ENCODE peak calls at places on chromosome 12, in six cellular contexts. One of them, this sample, is unnamed.

GRCh38 chr12:65741662-65742480 is 82.4 kb upstream of the HMGA2 start:
- DNase-seq in SK-N-SH: peak; percentile 40
- DNase-seq in PC-9: no peak
- DNase-seq in GM23338: peak; percentile 79
- DNase-seq in MM.1S: no peak
- DNase-seq in HCT116: no peak
- DNase-seq in this sample: peak; percentile 59

GRCh38 chr12:112325648-112326207 is 56.5 kb downstream of the HECTD4 start:
- DNase-seq in MM.1S: no peak
- DNase-seq in HCT116: no peak
- DNase-seq in PC-9: no peak
- DNase-seq in GM23338: no peak
- DNase-seq in SK-N-SH: no peak
- DNase-seq in this sample: no peak

GRCh38 chr12:86712425-86712843 is 456.2 kb upstream of the MGAT4C start:
- DNase-seq in MM.1S: no peak
- DNase-seq in PC-9: peak; percentile 12
- DNase-seq in HCT116: peak; percentile 95
- DNase-seq in SK-N-SH: no peak
- DNase-seq in GM23338: no peak
- DNase-seq in this sample: peak; percentile 72

GRCh38 chr12:10097521-10097920 is 1.3 kb downstream of the CLEC1A start:
- DNase-seq in GM23338: no peak
- DNase-seq in SK-N-SH: no peak
- DNase-seq in MM.1S: peak; percentile 35
- DNase-seq in PC-9: no peak
- DNase-seq in HCT116: no peak
- DNase-seq in this sample: no peak

GRCh38 chr12:122150127-122150681 is 23.8 kb downstream of the IL31 start:
- DNase-seq in SK-N-SH: peak; percentile 35
- DNase-seq in PC-9: no peak
- DNase-seq in MM.1S: no peak
- DNase-seq in GM23338: no peak
- DNase-seq in HCT116: no peak
- DNase-seq in this sample: no peak

GRCh38 chr12:41992692-41993215 is 151.9 kb downstream of the GXYLT1 start:
- DNase-seq in GM23338: no peak
- DNase-seq in MM.1S: no peak
- DNase-seq in HCT116: no peak
- DNase-seq in SK-N-SH: no peak
- DNase-seq in PC-9: no peak
- DNase-seq in this sample: no peak

GRCh38 chr12:104285740-104286537 is 17.6 kb upstream of the EID3 start:
- DNase-seq in MM.1S: no peak
- DNase-seq in GM23338: no peak
- DNase-seq in HCT116: peak; percentile 42
- DNase-seq in SK-N-SH: no peak
- DNase-seq in PC-9: no peak
- DNase-seq in this sample: peak; percentile 28

GRCh38 chr12:30952036-30952435 is 25.5 kb downstream of the TSPAN11 start:
- DNase-seq in PC-9: no peak
- DNase-seq in SK-N-SH: no peak
- DNase-seq in HCT116: no peak
- DNase-seq in MM.1S: no peak
- DNase-seq in GM23338: no peak
- DNase-seq in this sample: no peak

GRCh38 chr12:80056232-80056631 is 43.1 kb upstream of the OTOGL start:
- DNase-seq in GM23338: no peak
- DNase-seq in PC-9: no peak
- DNase-seq in HCT116: no peak
- DNase-seq in SK-N-SH: no peak
- DNase-seq in MM.1S: no peak
- DNase-seq in this sample: no peak

GRCh38 chr12:128853321-128854197 is at the start of gene GLT1D1:
- DNase-seq in SK-N-SH: peak; percentile 84
- DNase-seq in MM.1S: no peak
- DNase-seq in GM23338: peak; percentile 33
- DNase-seq in PC-9: no peak
- DNase-seq in HCT116: no peak
- DNase-seq in this sample: peak; percentile 22

GRCh38 chr12:113786107-113786506 is 180.0 kb downstream of the RBM19 start:
- DNase-seq in SK-N-SH: no peak
- DNase-seq in HCT116: no peak
- DNase-seq in PC-9: no peak
- DNase-seq in MM.1S: no peak
- DNase-seq in GM23338: peak; percentile 32
- DNase-seq in this sample: no peak

GRCh38 chr12:81077686-81078441 is at the start of gene ACSS3:
- DNase-seq in HCT116: no peak
- DNase-seq in PC-9: peak; percentile 50
- DNase-seq in MM.1S: no peak
- DNase-seq in GM23338: peak; percentile 95
- DNase-seq in SK-N-SH: peak; percentile 9
- DNase-seq in this sample: peak; percentile 57

GRCh38 chr12:94561943-94562411 is 88.4 kb downstream of the TMCC3 start:
- DNase-seq in PC-9: peak; percentile 74
- DNase-seq in SK-N-SH: peak; percentile 83
- DNase-seq in GM23338: no peak
- DNase-seq in MM.1S: peak; percentile 95
- DNase-seq in HCT116: no peak
- DNase-seq in this sample: no peak

GRCh38 chr12:70359458-70360197 is 6.5 kb upstream of the KCNMB4 start:
- DNase-seq in MM.1S: no peak
- DNase-seq in GM23338: no peak
- DNase-seq in HCT116: no peak
- DNase-seq in PC-9: no peak
- DNase-seq in SK-N-SH: no peak
- DNase-seq in this sample: no peak

GRCh38 chr12:41274643-41275042 is 86.5 kb downstream of the PDZRN4 start:
- DNase-seq in HCT116: no peak
- DNase-seq in GM23338: no peak
- DNase-seq in SK-N-SH: no peak
- DNase-seq in PC-9: no peak
- DNase-seq in MM.1S: no peak
- DNase-seq in this sample: no peak

GRCh38 chr12:42482820-42483533 is 106.6 kb downstream of the PRICKLE1 start:
- DNase-seq in SK-N-SH: peak; percentile 96
- DNase-seq in PC-9: peak; percentile 76
- DNase-seq in MM.1S: peak; percentile 63
- DNase-seq in HCT116: no peak
- DNase-seq in GM23338: peak; percentile 86
- DNase-seq in this sample: peak; percentile 91

GRCh38 chr12:65609359-65609771 is 214.9 kb upstream of the HMGA2 start:
- DNase-seq in PC-9: no peak
- DNase-seq in SK-N-SH: no peak
- DNase-seq in HCT116: peak; percentile 48
- DNase-seq in MM.1S: no peak
- DNase-seq in GM23338: no peak
- DNase-seq in this sample: no peak

GRCh38 chr12:7158866-7159600 is 28.9 kb downstream of the CLSTN3 start:
- DNase-seq in HCT116: no peak
- DNase-seq in SK-N-SH: no peak
- DNase-seq in PC-9: no peak
- DNase-seq in GM23338: no peak
- DNase-seq in MM.1S: no peak
- DNase-seq in this sample: no peak

GRCh38 chr12:99121476-99121965 is 476.4 kb downstream of the APAF1 start:
- DNase-seq in HCT116: no peak
- DNase-seq in MM.1S: no peak
- DNase-seq in GM23338: no peak
- DNase-seq in PC-9: no peak
- DNase-seq in SK-N-SH: no peak
- DNase-seq in this sample: no peak

GRCh38 chr12:104555650-104556049 is 98.9 kb downstream of the CHST11 start:
- DNase-seq in SK-N-SH: no peak
- DNase-seq in MM.1S: no peak
- DNase-seq in PC-9: no peak
- DNase-seq in GM23338: no peak
- DNase-seq in HCT116: no peak
- DNase-seq in this sample: no peak

GRCh38 chr12:75712223-75712622 is 200.8 kb upstream of the KRR1 start:
- DNase-seq in GM23338: no peak
- DNase-seq in PC-9: no peak
- DNase-seq in MM.1S: no peak
- DNase-seq in SK-N-SH: no peak
- DNase-seq in HCT116: peak; percentile 95
- DNase-seq in this sample: no peak

GRCh38 chr12:26122681-26123481 is 2.0 kb downstream of the BHLHE41 start:
- DNase-seq in HCT116: no peak
- DNase-seq in SK-N-SH: peak; percentile 74
- DNase-seq in PC-9: peak; percentile 61
- DNase-seq in MM.1S: peak; percentile 76
- DNase-seq in GM23338: peak; percentile 61
- DNase-seq in this sample: peak; percentile 62

GRCh38 chr12:4984971-4985370 is 58.7 kb upstream of the KCNA5 start:
- DNase-seq in SK-N-SH: no peak
- DNase-seq in HCT116: no peak
- DNase-seq in GM23338: no peak
- DNase-seq in PC-9: no peak
- DNase-seq in MM.1S: no peak
- DNase-seq in this sample: no peak

GRCh38 chr12:52032431-52032796 is 18.8 kb upstream of the NR4A1 start:
- DNase-seq in PC-9: no peak
- DNase-seq in MM.1S: no peak
- DNase-seq in HCT116: no peak
- DNase-seq in SK-N-SH: no peak
- DNase-seq in GM23338: no peak
- DNase-seq in this sample: peak; percentile 77

GRCh38 chr12:31035944-31036665 is 37.6 kb upstream of the DDX11 start:
- DNase-seq in HCT116: no peak
- DNase-seq in SK-N-SH: no peak
- DNase-seq in MM.1S: no peak
- DNase-seq in PC-9: peak; percentile 47
- DNase-seq in GM23338: no peak
- DNase-seq in this sample: no peak

GRCh38 chr12:128551266-128552025 is 272.3 kb downstream of the SLC15A4 start:
- DNase-seq in GM23338: no peak
- DNase-seq in HCT116: no peak
- DNase-seq in MM.1S: no peak
- DNase-seq in SK-N-SH: no peak
- DNase-seq in PC-9: no peak
- DNase-seq in this sample: no peak

GRCh38 chr12:124469193-124469888 is 98.1 kb downstream of the NCOR2 start:
- DNase-seq in MM.1S: no peak
- DNase-seq in SK-N-SH: no peak
- DNase-seq in HCT116: no peak
- DNase-seq in GM23338: peak; percentile 61
- DNase-seq in PC-9: peak; percentile 33
- DNase-seq in this sample: no peak
- TF ChIP-seq CTCF in MM.1S: peak; percentile 57
- TF ChIP-seq CTCF in SK-N-SH: peak; percentile 68
- TF ChIP-seq CTCF in HCT116: peak; percentile 76
- TF ChIP-seq CTCF in GM23338: peak; percentile 94
- TF ChIP-seq CTCF in PC-9: peak; percentile 92
- TF ChIP-seq CTCF in this sample: peak; percentile 48

GRCh38 chr12:96846313-96846712 is 60.7 kb upstream of the NEDD1 start:
- DNase-seq in SK-N-SH: no peak
- DNase-seq in PC-9: no peak
- DNase-seq in MM.1S: no peak
- DNase-seq in GM23338: peak; percentile 66
- DNase-seq in HCT116: no peak
- DNase-seq in this sample: no peak
- H3K9me2 ChIP-seq in SK-N-SH: no peaks in the 10 kb centered on the region
- H3K9me2 ChIP-seq in PC-9: no peaks in the 10 kb centered on the region
- H3K9me2 ChIP-seq in MM.1S: no peaks in the 10 kb centered on the region
- H3K9me2 ChIP-seq in GM23338: peaks cover 4% of the 10 kb centered on the region
- H3K9me2 ChIP-seq in HCT116: no peaks in the 10 kb centered on the region
- H3K9me2 ChIP-seq in this sample: no peaks in the 10 kb centered on the region

GRCh38 chr12:116390656-116391335 is 113.3 kb upstream of the MED13L start:
- DNase-seq in GM23338: no peak
- DNase-seq in HCT116: no peak
- DNase-seq in MM.1S: no peak
- DNase-seq in PC-9: no peak
- DNase-seq in SK-N-SH: no peak
- DNase-seq in this sample: no peak

GRCh38 chr12:116391501-116391900 is 114.0 kb upstream of the MED13L start:
- DNase-seq in PC-9: no peak
- DNase-seq in GM23338: no peak
- DNase-seq in MM.1S: no peak
- DNase-seq in SK-N-SH: no peak
- DNase-seq in HCT116: no peak
- DNase-seq in this sample: no peak

GRCh38 chr12:116389990-116390655 is 112.6 kb upstream of the MED13L start:
- DNase-seq in PC-9: peak; percentile 63
- DNase-seq in MM.1S: no peak
- DNase-seq in GM23338: no peak
- DNase-seq in SK-N-SH: no peak
- DNase-seq in HCT116: peak; percentile 31
- DNase-seq in this sample: no peak

GRCh38 chr12:116392061-116392460 is 114.6 kb upstream of the MED13L start:
- DNase-seq in HCT116: no peak
- DNase-seq in MM.1S: no peak
- DNase-seq in GM23338: no peak
- DNase-seq in SK-N-SH: no peak
- DNase-seq in PC-9: no peak
- DNase-seq in this sample: no peak

GRCh38 chr12:116389326-116389725 is 111.8 kb upstream of the MED13L start:
- DNase-seq in MM.1S: no peak
- DNase-seq in HCT116: no peak
- DNase-seq in GM23338: no peak
- DNase-seq in PC-9: no peak
- DNase-seq in SK-N-SH: no peak
- DNase-seq in this sample: no peak
- H3K4me1 ChIP-seq in MM.1S: no peaks in the 10 kb centered on the region
- H3K4me1 ChIP-seq in HCT116: peaks cover 25% of the 10 kb centered on the region
- H3K4me1 ChIP-seq in GM23338: no peaks in the 10 kb centered on the region
- H3K4me1 ChIP-seq in PC-9: peaks cover 43% of the 10 kb centered on the region
- H3K4me1 ChIP-seq in SK-N-SH: peaks cover 20% of the 10 kb centered on the region
- H3K4me1 ChIP-seq in this sample: no peaks in the 10 kb centered on the region

GRCh38 chr12:110846615-110847566 is at the start of gene CCDC63:
- DNase-seq in SK-N-SH: peak; percentile 86
- DNase-seq in GM23338: peak; percentile 87
- DNase-seq in PC-9: peak; percentile 14
- DNase-seq in MM.1S: peak; percentile 24
- DNase-seq in HCT116: peak; percentile 68
- DNase-seq in this sample: peak; percentile 79
- TF ChIP-seq CTCF in SK-N-SH: peak; percentile 45
- TF ChIP-seq CTCF in GM23338: peak; percentile 51
- TF ChIP-seq CTCF in PC-9: no peak
- TF ChIP-seq CTCF in MM.1S: peak; percentile 37
- TF ChIP-seq CTCF in HCT116: peak; percentile 57
- TF ChIP-seq CTCF in this sample: peak; percentile 51

DNA sequence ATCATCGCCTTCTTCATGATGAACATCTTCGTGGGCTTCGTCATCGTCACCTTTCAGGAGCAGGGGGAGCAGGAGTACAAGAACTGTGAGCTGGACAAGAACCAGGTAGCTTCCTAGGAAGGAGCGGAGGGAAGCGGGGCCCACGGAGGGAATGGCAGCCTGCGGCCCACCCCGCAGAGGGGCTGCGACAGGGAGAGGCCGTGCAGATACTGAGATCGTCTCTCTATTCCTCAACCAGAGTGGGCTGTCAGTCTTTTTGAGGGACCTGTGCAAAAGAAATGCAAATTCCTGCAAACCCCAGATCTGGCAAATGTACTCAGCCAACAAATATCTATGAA is 186.2 kb upstream of the FKBP4 start:
- DNase-seq in PC-9: no peak
- DNase-seq in SK-N-SH: no peak
- DNase-seq in MM.1S: no peak
- DNase-seq in GM23338: no peak
- DNase-seq in HCT116: no peak
- DNase-seq in this sample: no peak
- H3K9me2 ChIP-seq in PC-9: no peaks in the 10 kb centered on the region
- H3K9me2 ChIP-seq in SK-N-SH: no peaks in the 10 kb centered on the region
- H3K9me2 ChIP-seq in MM.1S: no peaks in the 10 kb centered on the region
- H3K9me2 ChIP-seq in GM23338: peaks cover 1% of the 10 kb centered on the region
- H3K9me2 ChIP-seq in HCT116: no peaks in the 10 kb centered on the region
- H3K9me2 ChIP-seq in this sample: no peaks in the 10 kb centered on the region

GRCh38 chr12:46258129-46258528 is 10.7 kb downstream of the SLC38A1 start:
- DNase-seq in GM23338: no peak
- DNase-seq in HCT116: no peak
- DNase-seq in PC-9: no peak
- DNase-seq in SK-N-SH: no peak
- DNase-seq in MM.1S: no peak
- DNase-seq in this sample: no peak
- H3K4me1 ChIP-seq in GM23338: peaks cover 55% of the 10 kb centered on the region
- H3K4me1 ChIP-seq in HCT116: peaks cover 31% of the 10 kb centered on the region
- H3K4me1 ChIP-seq in PC-9: peaks cover 43% of the 10 kb centered on the region
- H3K4me1 ChIP-seq in SK-N-SH: peaks cover 19% of the 10 kb centered on the region
- H3K4me1 ChIP-seq in MM.1S: no peaks in the 10 kb centered on the region
- H3K4me1 ChIP-seq in this sample: peaks cover 36% of the 10 kb centered on the region